ENCODE peak calls at places on chromosome 3, in seven cellular contexts. I is HTR-8/SVneo; T is activated T-helper 1 cell treated with anti-CD3 and anti-CD28 coated beads, Interleukin-12 subunit alpha, Interleukin-12 subunit beta, Interleukin-2, Interleukin-4 antibody, amounts not matched to agents 30 ng/mL and 10 ng/mL and 1 ng/mL, durations not matched to agents 14 hours and 24 hours and 36 hours; J is RWPE1; X is esophagus squamous epithelium; U is IMR-90; O is activated CD4-positive, CD25-positive, alpha-beta regulatory T cell. V is an unnamed sample.

GRCh38 chr3:72047472-72047871 is 262.5 kb upstream of the PROK2 start:
- DNase-seq in I (no peak), T (no peak), J (no peak), X (no peak), U (no peak), O (no peak), V (no peak)

GRCh38 chr3:87761795-87762194 is 297.0 kb downstream of the CGGBP1 start:
- DNase-seq in I (no peak), T (no peak), J (no peak), X (no peak), U (no peak), O (no peak), V (no peak)

GRCh38 chr3:178112134-178112533 is 424.1 kb upstream of the KCNMB2 start:
- DNase-seq in I (no peak), T (no peak), J (no peak), X (no peak), U (no peak), O (no peak), V (no peak)

GRCh38 chr3:149717391-149718056 is 34.8 kb downstream of the COMMD2 start:
- DNase-seq in I (peak), T (peak), J (peak), X (no peak), U (peak), O (no peak), V (peak)

GRCh38 chr3:184727357-184728060 is 15.6 kb upstream of the MAGEF1 start:
- DNase-seq in I (peak), T (peak), J (peak), X (no peak), U (peak), O (no peak), V (no peak)

GRCh38 chr3:143600762-143601161 is 247.5 kb downstream of the SLC9A9 start:
- DNase-seq in I (no peak), T (no peak), J (no peak), X (no peak), U (no peak), O (no peak), V (no peak)

GRCh38 chr3:9012521-9012920 is 49.2 kb upstream of the RAD18 start:
- DNase-seq in I (no peak), T (no peak), J (no peak), X (no peak), U (no peak), O (no peak), V (no peak)

GRCh38 chr3:107985496-107985895 is 105.3 kb downstream of the CD47 start:
- DNase-seq in I (no peak), T (no peak), J (no peak), X (no peak), U (no peak), O (no peak), V (no peak)

GRCh38 chr3:188006726-188007393 is 147.1 kb upstream of the LPP start:
- DNase-seq in I (no peak), T (no peak), J (no peak), X (no peak), U (no peak), O (no peak), V (no peak)

GRCh38 chr3:174377684-174378083 is 481.4 kb upstream of the NAALADL2 start:
- DNase-seq in I (no peak), T (no peak), J (no peak), X (no peak), U (no peak), O (no peak), V (no peak)